ENCODE peak calls at places on chromosomes 7 and 10, in nine cellular contexts. N is SW 1271; A is CD8-positive, alpha-beta T cell; U is stimulated activated CD4-positive, alpha-beta T cell treated with anti-CD3 and anti-CD28 coated beads, Interleukin-4, amount 100 ng/mL, for 48 hours; C is amniotic epithelial cell; K is RWPE1; E is HT1080; D is AG09319; T is T-cell. H is an unnamed sample.

GRCh38 chr7:127948312-127948711 is 82.9 kb downstream of the LRRC4 start:
- DNase-seq in N (no peak), A (no peak), U (no peak), C (no peak), K (no peak), E (no peak), D (no peak), T (no peak), H (no peak)

GRCh38 chr7:37285701-37286475 is 162.8 kb downstream of the ELMO1 start:
- DNase-seq in N (no peak), A (peak), U (no peak), C (no peak), K (no peak), E (no peak), D (no peak), T (peak), H (no peak)

GRCh38 chr7:94478648-94479214 is 30.9 kb upstream of the CASD1 start:
- DNase-seq in N (no peak), A (no peak), U (no peak), C (no peak), K (no peak), E (no peak), D (no peak), T (no peak), H (no peak)

GRCh38 chr7:46282155-46282554 is 361.1 kb upstream of the IGFBP3 start:
- DNase-seq in N (no peak), A (no peak), U (no peak), C (no peak), K (no peak), E (no peak), D (no peak), T (no peak), H (no peak)

GRCh38 chr7:81004098-81004497 is 85.2 kb upstream of the SEMA3C start:
- DNase-seq in N (no peak), A (no peak), U (no peak), C (peak), K (no peak), E (peak), D (no peak), T (no peak), H (peak)

GRCh38 chr10:114096864-114097263 is 53.2 kb downstream of the ADRB1 start:
- DNase-seq in N (no peak), A (no peak), U (no peak), C (no peak), K (no peak), E (no peak), D (no peak), T (no peak), H (no peak)

GRCh38 chr7:101486764-101487458 is 124.2 kb downstream of the COL26A1 start:
- DNase-seq in N (no peak), A (no peak), U (no peak), C (peak), K (no peak), E (no peak), D (no peak), T (no peak), H (no peak)

GRCh38 chr10:48199580-48200377 is 74.7 kb downstream of the FRMPD2 start:
- DNase-seq in N (no peak), A (no peak), U (no peak), C (peak), K (no peak), E (peak), D (peak), T (no peak), H (no peak)

GRCh38 chr10:124831116-124831515 is 29.5 kb downstream of the ABRAXAS2 start:
- DNase-seq in N (no peak), A (no peak), U (no peak), C (no peak), K (no peak), E (no peak), D (no peak), T (no peak), H (no peak)

H was measured in bronchial epithelial cell.